ENCODE peak calls at places on chromosomes 5 and 9, in four cellular contexts. One of them, this sample, is unnamed.

GRCh38 chr5:142484821-142485387 is 160.1 kb upstream of the SPRY4 start:
- DNase-seq in Calu3: no peak
- DNase-seq in left lobe of liver: no peak
- DNase-seq in mammary epithelial cell: no peak
- DNase-seq in this sample: no peak

GRCh38 chr9:6894135-6894534 is 136.4 kb downstream of the KDM4C start:
- DNase-seq in Calu3: no peak
- DNase-seq in left lobe of liver: no peak
- DNase-seq in mammary epithelial cell: no peak
- DNase-seq in this sample: no peak

GRCh38 chr5:156312897-156313680 is 13.9 kb upstream of the SGCD start:
- DNase-seq in Calu3: no peak
- DNase-seq in left lobe of liver: no peak
- DNase-seq in mammary epithelial cell: no peak
- DNase-seq in this sample: no peak

GRCh38 chr5:79474416-79475173 is 39.3 kb downstream of the HOMER1 start:
- DNase-seq in Calu3: no peak
- DNase-seq in left lobe of liver: no peak
- DNase-seq in mammary epithelial cell: no peak
- DNase-seq in this sample: no peak

GRCh38 chr5:69231851-69232250 is 2.8 kb upstream of the CDK7 start:
- DNase-seq in Calu3: no peak
- DNase-seq in left lobe of liver: no peak
- DNase-seq in mammary epithelial cell: peak
- DNase-seq in this sample: no peak

GRCh38 chr5:139391570-139392323 is 2.0 kb upstream of the MZB1 start:
- DNase-seq in Calu3: peak
- DNase-seq in left lobe of liver: no peak
- DNase-seq in mammary epithelial cell: peak
- DNase-seq in this sample: no peak

GRCh38 chr5:33423018-33423630 is 17.6 kb upstream of the TARS1 start:
- DNase-seq in Calu3: no peak
- DNase-seq in left lobe of liver: no peak
- DNase-seq in mammary epithelial cell: no peak
- DNase-seq in this sample: no peak

GRCh38 chr9:122779181-122779580 is 9.6 kb upstream of the OR5C1 start:
- DNase-seq in Calu3: no peak
- DNase-seq in left lobe of liver: no peak
- DNase-seq in mammary epithelial cell: no peak
- DNase-seq in this sample: no peak

GRCh38 chr9:100222674-100223073 is 123.6 kb downstream of the INVS start:
- DNase-seq in Calu3: no peak
- DNase-seq in left lobe of liver: no peak
- DNase-seq in mammary epithelial cell: peak
- DNase-seq in this sample: no peak

GRCh38 chr9:128296340-128297220 is 20.5 kb downstream of the SWI5 start:
- DNase-seq in Calu3: no peak
- DNase-seq in left lobe of liver: no peak
- DNase-seq in mammary epithelial cell: no peak
- DNase-seq in this sample: peak